ENCODE peak calls at places on chromosomes 6 and 20, in nine cellular contexts. O, X, R, T, J, I, E, N and B are unnamed samples.

GRCh38 chr20:58985656-58986055 is 4.6 kb downstream of the NELFCD start:
- DNase-seq in I (peak; percentile 17), O (no peak), T (peak; percentile 6), J (no peak), E (no peak), R (no peak), N (no peak), X (no peak), B (no peak)

GRCh38 chr6:131163886-131164285 is 28.6 kb downstream of the AKAP7 start:
- DNase-seq in X (no peak), N (no peak), J (peak; percentile 41), R (no peak), E (no peak), T (no peak), I (no peak), O (no peak), B (no peak)

GRCh38 chr6:158939255-158940170 is 60.5 kb downstream of the RSPH3 start:
- DNase-seq in E (no peak), J (no peak), T (no peak), O (no peak), X (peak; percentile 28), I (no peak), R (no peak), N (no peak), B (no peak)

GRCh38 chr6:12223383-12223782 is 66.8 kb upstream of the EDN1 start:
- DNase-seq in X (no peak), T (no peak), R (no peak), E (no peak), N (no peak), J (no peak), O (no peak), I (no peak), B (no peak)

GRCh38 chr6:21587182-21587924 is 6.2 kb upstream of the SOX4 start:
- DNase-seq in E (no peak), N (peak; percentile 67), R (no peak), T (peak; percentile 85), J (peak; percentile 58), I (peak; percentile 71), O (peak; percentile 62), X (peak; percentile 49), B (no peak)

GRCh38 chr6:40328988-40329545 is 258.1 kb downstream of the LRFN2 start:
- DNase-seq in I (no peak), N (no peak), T (no peak), O (no peak), R (no peak), E (no peak), J (no peak), X (no peak), B (no peak)

GRCh38 chr6:52514514-52514913 is 62.3 kb downstream of the TRAM2 start:
- DNase-seq in I (no peak), E (no peak), O (peak; percentile 80), J (peak; percentile 81), R (no peak), N (peak; percentile 42), X (no peak), T (no peak), B (no peak)

GRCh38 chr6:152099816-152100618 is 292.5 kb downstream of the ESR1 start:
- DNase-seq in I (peak; percentile 67), X (no peak), E (no peak), O (no peak), T (no peak), J (peak; percentile 28), R (no peak), N (peak; percentile 46), B (no peak)

GRCh38 chr20:59120491-59120890 is 43.1 kb upstream of the ZNF831 start:
- DNase-seq in O (no peak), E (no peak), X (no peak), T (no peak), J (no peak), I (no peak), R (no peak), N (no peak), B (no peak)

GRCh38 chr6:170153436-170154319 is 137.2 kb downstream of the DLL1 start:
- DNase-seq in R (no peak), X (no peak), E (no peak), O (no peak), I (no peak), J (no peak), N (no peak), T (no peak), B (no peak)

GRCh38 chr20:34129518-34130162 is 17.6 kb upstream of the EIF2S2 start:
- DNase-seq in N (peak; percentile 54), I (peak; percentile 76), O (peak; percentile 65), X (peak; percentile 82), E (peak; percentile 26), T (peak; percentile 67), R (no peak), J (peak; percentile 73), B (no peak)

GRCh38 chr6:128827675-128828464 is 55.1 kb upstream of the LAMA2 start:
- DNase-seq in T (no peak), I (no peak), X (no peak), E (no peak), J (peak; percentile 73), O (no peak), R (no peak), N (no peak), B (no peak)

GRCh38 chr6:29694637-29695036 is 13.7 kb upstream of the ZFP57 start:
- DNase-seq in E (no peak), O (no peak), X (no peak), N (no peak), I (no peak), R (no peak), T (no peak), J (no peak), B (no peak)

GRCh38 chr6:159061146-159061545 is 16.4 kb upstream of the TAGAP start:
- DNase-seq in O (no peak), T (no peak), E (no peak), N (no peak), R (no peak), X (no peak), J (no peak), I (no peak), B (no peak)

GRCh38 chr6:17962436-17963031 is 24.9 kb downstream of the KIF13A start:
- DNase-seq in T (no peak), R (no peak), N (no peak), I (peak; percentile 64), O (peak; percentile 80), E (no peak), X (no peak), J (peak; percentile 96), B (no peak)

GRCh38 chr6:111944541-111944940 is 71.3 kb upstream of the FYN start:
- DNase-seq in J (no peak), X (no peak), R (no peak), T (no peak), N (no peak), I (no peak), O (no peak), E (no peak), B (no peak)

GRCh38 chr6:99344289-99344688 is 5.2 kb downstream of the FAXC start:
- DNase-seq in O (no peak), I (no peak), X (no peak), N (no peak), J (peak; percentile 60), T (no peak), R (no peak), E (no peak), B (no peak)

GRCh38 chr6:5078121-5078695 is 6.9 kb upstream of the PPP1R3G start:
- DNase-seq in R (no peak), E (no peak), T (no peak), O (no peak), X (peak; percentile 60), N (no peak), J (no peak), I (no peak), B (no peak)
- TF ChIP-seq CTCF in R (peak; percentile 11), E (no peak), T (no peak), O (no peak), X (peak; percentile 37), N (no peak), J (no peak), I (no peak), B (no peak)

GRCh38 chr20:18377896-18378481 is 88.8 kb downstream of the DZANK1 start:
- DNase-seq in T (no peak), J (no peak), R (no peak), I (no peak), E (no peak), N (no peak), O (no peak), X (no peak), B (no peak)

GRCh38 chr20:18380908-18381529 is 85.8 kb downstream of the DZANK1 start:
- DNase-seq in E (no peak), R (no peak), N (peak; percentile 24), I (no peak), X (no peak), T (no peak), J (no peak), O (no peak), B (no peak)
- TF ChIP-seq CTCF in E (no peak), R (no peak), N (no peak), I (no peak), X (peak; percentile 12), T (no peak), J (no peak), O (no peak), B (no peak)

GRCh38 chr6:144095134-144096002 is at the start of gene SF3B5:
- DNase-seq in I (peak; percentile 100), N (peak; percentile 99), O (peak; percentile 99), X (peak; percentile 87), T (peak; percentile 98), R (peak; percentile 99), J (peak; percentile 100), E (peak; percentile 97), B (peak; percentile 51)
- TF ChIP-seq CTCF in I (no peak), N (no peak), O (peak; percentile 33), X (no peak), T (no peak), R (no peak), J (no peak), E (no peak), B (no peak)

GRCh38 chr20:22797103-22797502 is 212.7 kb upstream of the FOXA2 start:
- DNase-seq in I (no peak), J (peak; percentile 3), R (no peak), T (no peak), X (no peak), E (no peak), O (no peak), N (no peak), B (no peak)

GRCh38 chr20:22801528-22801927 is 217.2 kb upstream of the FOXA2 start:
- DNase-seq in N (no peak), E (no peak), R (no peak), I (no peak), X (no peak), O (no peak), J (no peak), T (no peak), B (no peak)

GRCh38 chr20:22800161-22800560 is 215.8 kb upstream of the FOXA2 start:
- DNase-seq in N (no peak), X (no peak), J (no peak), I (no peak), R (no peak), O (no peak), E (no peak), T (no peak), B (no peak)

GRCh38 chr20:22802296-22802695 is 217.9 kb upstream of the FOXA2 start:
- DNase-seq in X (no peak), R (no peak), I (no peak), T (no peak), N (no peak), E (no peak), O (no peak), J (no peak), B (no peak)

DNA sequence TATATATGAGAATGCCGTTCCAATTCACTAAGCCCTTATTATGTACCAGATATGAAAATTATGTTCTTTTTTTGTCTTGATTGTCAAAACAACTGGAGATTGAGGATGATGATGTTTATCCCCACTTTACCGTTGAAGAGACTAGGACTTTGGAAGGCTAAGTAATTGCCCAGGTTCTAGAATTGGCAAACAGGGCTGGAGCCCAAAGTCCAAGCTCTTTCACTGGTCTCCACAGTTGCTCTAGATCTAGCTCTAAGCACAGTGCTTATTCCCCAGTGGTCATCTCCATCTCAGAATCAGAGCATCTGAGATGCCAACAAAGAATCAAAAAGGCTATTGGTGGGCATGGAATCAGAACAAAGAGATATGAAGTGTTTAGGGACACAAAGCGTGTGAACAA is 215.3 kb upstream of the FOXA2 start:
- DNase-seq in E (no peak), O (no peak), N (no peak), T (no peak), X (no peak), I (no peak), R (no peak), J (no peak), B (no peak)
- TF ChIP-seq CTCF in E (no peak), O (no peak), N (no peak), T (no peak), X (no peak), I (no peak), R (no peak), J (no peak), B (no peak)